ENCODE peak calls at places on chromosomes 12 and 14, in four cellular contexts. Q is spleen, V is neural progenitor cell, E is colonic mucosa. C is an unnamed sample. For H3K9me3, the result is how much of the 10 kb centered on the place peaks cover.

GRCh38 chr12:15563683-15564082 is 225.5 kb downstream of the EPS8 start:
- DNase-seq in Q (no peak), V (no peak), E (peak), C (no peak)

GRCh38 chr12:49825971-49826421 is 2.2 kb downstream of the NCKAP5L start:
- DNase-seq in Q (no peak), V (no peak), E (no peak), C (no peak)

GRCh38 chr12:25458047-25458552 is 95.0 kb downstream of the LMNTD1 start:
- DNase-seq in Q (no peak), V (no peak), E (no peak), C (peak)

GRCh38 chr12:31715283-31715825 is 13.5 kb downstream of the AMN1 start:
- DNase-seq in Q (no peak), V (no peak), E (no peak), C (no peak)

GRCh38 chr14:100827751-100828447 is 2.0 kb downstream of the MEG3 start:
- DNase-seq in Q (no peak), V (no peak), E (no peak), C (peak)

GRCh38 chr14:50139192-50139591 is 22.8 kb upstream of the VCPKMT start:
- DNase-seq in Q (no peak), V (no peak), E (no peak), C (no peak)

GRCh38 chr12:110245278-110245868 is 35.7 kb upstream of the ATP2A2 start:
- DNase-seq in Q (peak), V (peak), E (peak), C (no peak)

GRCh38 chr12:46377678-46378077 is 5.1 kb upstream of the SLC38A2 start:
- DNase-seq in Q (no peak), V (no peak), E (no peak), C (no peak)

GRCh38 chr12:18849761-18850160 is 111.8 kb downstream of the CAPZA3 start:
- DNase-seq in Q (no peak), V (no peak), E (no peak), C (no peak)

GRCh38 chr14:72863216-72864006 is 30.5 kb downstream of the DPF3 start:
- DNase-seq in Q (no peak), V (no peak), E (no peak), C (no peak)

GRCh38 chr12:89040146-89040964 is 311.9 kb downstream of the DUSP6 start:
- DNase-seq in Q (peak), V (no peak), E (no peak), C (no peak)

GRCh38 chr12:52042706-52043385 is 8.4 kb upstream of the NR4A1 start:
- DNase-seq in Q (no peak), V (no peak), E (no peak), C (no peak)

GRCh38 chr12:116142936-116143882 is 134.3 kb downstream of the MED13L start:
- DNase-seq in Q (no peak), V (no peak), E (no peak), C (no peak)

GRCh38 chr12:39605996-39606395 is 13.6 kb downstream of the ABCD2 start:
- DNase-seq in Q (no peak), V (no peak), E (no peak), C (no peak)

GRCh38 chr14:35534130-35534883 is at the start of gene INSM2:
- DNase-seq in Q (peak), V (peak), E (no peak), C (no peak)

GRCh38 chr12:3752096-3752709 is 706 bp downstream of the CRACR2A start:
- DNase-seq in Q (peak), V (no peak), E (peak), C (peak)
- H3K27ac ChIP-seq in Q (peak), V (no peak), E (peak), C (peak)

GRCh38 chr14:89960895-89961294 is 5.2 kb downstream of the TDP1 start:
- DNase-seq in Q (no peak), V (no peak), E (no peak), C (no peak)
- H3K9me3 ChIP-seq in Q (under half), V (under half), E (under half), C (under half)

GRCh38 chr12:96343347-96343954 is 56.8 kb downstream of the CDK17 start:
- DNase-seq in Q (no peak), V (no peak), E (no peak), C (no peak)

GRCh38 chr12:96336489-96336888 is 63.8 kb downstream of the CDK17 start:
- DNase-seq in Q (no peak), V (no peak), E (no peak), C (no peak)

GRCh38 chr12:96334502-96334901 is 65.7 kb downstream of the CDK17 start:
- DNase-seq in Q (no peak), V (no peak), E (no peak), C (no peak)

GRCh38 chr12:96335270-96335669 is 65.0 kb downstream of the CDK17 start:
- DNase-seq in Q (no peak), V (no peak), E (no peak), C (no peak)

DNA sequence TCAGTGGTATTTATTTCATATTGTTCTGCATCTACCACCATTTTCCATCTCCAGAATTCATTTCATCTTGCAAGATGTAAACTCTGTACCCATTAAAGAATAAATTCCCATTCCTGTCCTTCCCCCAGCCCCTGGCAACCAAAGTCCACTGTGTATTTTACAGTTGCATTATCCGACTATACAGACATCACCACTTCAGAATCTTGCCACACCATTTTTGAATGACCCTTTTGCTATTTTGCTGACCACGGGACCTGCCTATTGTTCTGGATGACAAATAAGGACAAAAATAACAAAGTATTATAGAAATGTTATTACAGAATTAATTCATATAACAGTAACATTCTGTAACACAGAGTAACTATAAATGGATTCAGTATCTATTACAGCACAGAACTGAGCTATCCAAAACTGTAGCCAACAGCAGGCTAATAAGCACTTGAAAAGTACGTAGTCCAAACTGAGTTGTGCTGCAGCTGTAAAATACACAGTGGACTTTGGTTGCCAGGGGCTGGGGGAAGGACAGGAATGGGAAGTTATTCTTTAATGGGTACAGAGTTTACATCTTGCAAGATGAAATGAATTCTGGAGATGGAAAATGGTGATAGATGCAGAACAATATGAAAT is 61.3 kb downstream of the CDK17 start:
- DNase-seq in Q (no peak), V (no peak), E (no peak), C (no peak)
- H3K27ac ChIP-seq in Q (no peak), V (no peak), E (no peak), C (no peak)

GRCh38 chr14:25757364-25757763 is 707.4 kb upstream of the STXBP6 start:
- DNase-seq in Q (no peak), V (no peak), E (no peak), C (no peak)

GRCh38 chr14:25756880-25757279 is 706.9 kb upstream of the STXBP6 start:
- DNase-seq in Q (no peak), V (peak), E (no peak), C (no peak)

GRCh38 chr14:25753130-25753529 is 703.2 kb upstream of the STXBP6 start:
- DNase-seq in Q (no peak), V (no peak), E (no peak), C (no peak)
- H3K9me3 ChIP-seq in Q (under half), V (under half), E (under half), C (under half)